ENCODE peak calls at places on chromosomes 6 and 20, in four cellular contexts. One of them, this sample, is unnamed.

GRCh38 chr20:52001999-52002666 is 189.4 kb downstream of the ZFP64 start:
- DNase-seq in CD8-positive, alpha-beta T cell: no peak
- DNase-seq in coronary artery: no peak
- DNase-seq in uterus: no peak
- DNase-seq in this sample: no peak

GRCh38 chr6:112218563-112218962 is 35.8 kb downstream of the LAMA4 start:
- DNase-seq in CD8-positive, alpha-beta T cell: no peak
- DNase-seq in coronary artery: no peak
- DNase-seq in uterus: peak; percentile 74
- DNase-seq in this sample: no peak

GRCh38 chr6:17278289-17279061 is 2.7 kb upstream of the RBM24 start:
- DNase-seq in CD8-positive, alpha-beta T cell: no peak
- DNase-seq in coronary artery: no peak
- DNase-seq in uterus: no peak
- DNase-seq in this sample: no peak

GRCh38 chr6:138882369-138883017 is 86.6 kb downstream of the ECT2L start:
- DNase-seq in CD8-positive, alpha-beta T cell: no peak
- DNase-seq in coronary artery: no peak
- DNase-seq in uterus: no peak
- DNase-seq in this sample: peak; percentile 52

GRCh38 chr6:170284126-170284773 is 6.6 kb downstream of the DLL1 start:
- DNase-seq in CD8-positive, alpha-beta T cell: no peak
- DNase-seq in coronary artery: no peak
- DNase-seq in uterus: no peak
- DNase-seq in this sample: no peak

GRCh38 chr6:36197739-36198221 is 1.2 kb downstream of the BRPF3 start:
- DNase-seq in CD8-positive, alpha-beta T cell: no peak
- DNase-seq in coronary artery: no peak
- DNase-seq in uterus: peak; percentile 31
- DNase-seq in this sample: no peak

GRCh38 chr6:79536615-79536968 is 638 bp downstream of the LCA5 start:
- DNase-seq in CD8-positive, alpha-beta T cell: no peak
- DNase-seq in coronary artery: peak; percentile 70
- DNase-seq in uterus: peak; percentile 50
- DNase-seq in this sample: no peak

GRCh38 chr6:136249336-136249735 is 775 bp downstream of the MTFR2 start:
- DNase-seq in CD8-positive, alpha-beta T cell: no peak
- DNase-seq in coronary artery: no peak
- DNase-seq in uterus: no peak
- DNase-seq in this sample: no peak

GRCh38 chr20:48783533-48784272 is 44.1 kb downstream of the PREX1 start:
- DNase-seq in CD8-positive, alpha-beta T cell: no peak
- DNase-seq in coronary artery: no peak
- DNase-seq in uterus: no peak
- DNase-seq in this sample: no peak

GRCh38 chr20:2234788-2235187 is 61.0 kb upstream of the TGM3 start:
- DNase-seq in CD8-positive, alpha-beta T cell: no peak
- DNase-seq in coronary artery: no peak
- DNase-seq in uterus: no peak
- DNase-seq in this sample: no peak

GRCh38 chr6:44042261-44043035 is 84.8 kb downstream of the MRPL14 start:
- DNase-seq in CD8-positive, alpha-beta T cell: no peak
- DNase-seq in coronary artery: no peak
- DNase-seq in uterus: no peak
- DNase-seq in this sample: no peak

GRCh38 chr6:31715022-31715683 is at the start of gene LY6G6D:
- DNase-seq in CD8-positive, alpha-beta T cell: no peak
- DNase-seq in coronary artery: no peak
- DNase-seq in uterus: no peak
- DNase-seq in this sample: no peak

GRCh38 chr20:2429061-2429460 is 41.5 kb downstream of the SNRPB start:
- DNase-seq in CD8-positive, alpha-beta T cell: no peak
- DNase-seq in coronary artery: no peak
- DNase-seq in uterus: no peak
- DNase-seq in this sample: no peak

GRCh38 chr6:49430866-49431265 is 32.2 kb downstream of the MMUT start:
- DNase-seq in CD8-positive, alpha-beta T cell: no peak
- DNase-seq in coronary artery: no peak
- DNase-seq in uterus: no peak
- DNase-seq in this sample: no peak

GRCh38 chr6:144151010-144151727 is 852 bp downstream of the STX11 start:
- DNase-seq in CD8-positive, alpha-beta T cell: peak; percentile 37
- DNase-seq in coronary artery: no peak
- DNase-seq in uterus: peak; percentile 20
- DNase-seq in this sample: peak; percentile 63

GRCh38 chr20:10925767-10926166 is 252.0 kb upstream of the JAG1 start:
- DNase-seq in CD8-positive, alpha-beta T cell: no peak
- DNase-seq in coronary artery: no peak
- DNase-seq in uterus: no peak
- DNase-seq in this sample: no peak

GRCh38 chr20:62601172-62601571 is 41.1 kb upstream of the SLCO4A1 start:
- DNase-seq in CD8-positive, alpha-beta T cell: no peak
- DNase-seq in coronary artery: no peak
- DNase-seq in uterus: no peak
- DNase-seq in this sample: no peak

GRCh38 chr6:167276772-167277533 is 14.2 kb upstream of the UNC93A start:
- DNase-seq in CD8-positive, alpha-beta T cell: no peak
- DNase-seq in coronary artery: peak; percentile 62
- DNase-seq in uterus: no peak
- DNase-seq in this sample: no peak

GRCh38 chr20:434661-435419 is 26.7 kb downstream of the RBCK1 start:
- DNase-seq in CD8-positive, alpha-beta T cell: no peak
- DNase-seq in coronary artery: no peak
- DNase-seq in uterus: no peak
- DNase-seq in this sample: peak; percentile 10

GRCh38 chr6:110563711-110564110 is 87.3 kb upstream of the SLC22A16 start:
- DNase-seq in CD8-positive, alpha-beta T cell: no peak
- DNase-seq in coronary artery: no peak
- DNase-seq in uterus: no peak
- DNase-seq in this sample: no peak

GRCh38 chr20:36871640-36872570 is 4.0 kb upstream of the TLDC2 start:
- DNase-seq in CD8-positive, alpha-beta T cell: no peak
- DNase-seq in coronary artery: no peak
- DNase-seq in uterus: no peak
- DNase-seq in this sample: no peak

GRCh38 chr6:103273048-103273447 is 1586.7 kb downstream of the HACE1 start:
- DNase-seq in CD8-positive, alpha-beta T cell: no peak
- DNase-seq in coronary artery: no peak
- DNase-seq in uterus: no peak
- DNase-seq in this sample: no peak

GRCh38 chr6:3356824-3357420 is 98.2 kb downstream of the PSMG4 start:
- DNase-seq in CD8-positive, alpha-beta T cell: no peak
- DNase-seq in coronary artery: no peak
- DNase-seq in uterus: no peak
- DNase-seq in this sample: no peak

GRCh38 chr20:24124951-24125650 is 136.5 kb upstream of the GGTLC1 start:
- DNase-seq in CD8-positive, alpha-beta T cell: no peak
- DNase-seq in coronary artery: peak; percentile 29
- DNase-seq in uterus: no peak
- DNase-seq in this sample: no peak

GRCh38 chr20:2771631-2772080 is 28.8 kb downstream of the CPXM1 start:
- DNase-seq in CD8-positive, alpha-beta T cell: no peak
- DNase-seq in coronary artery: no peak
- DNase-seq in uterus: no peak
- DNase-seq in this sample: no peak

DNA sequence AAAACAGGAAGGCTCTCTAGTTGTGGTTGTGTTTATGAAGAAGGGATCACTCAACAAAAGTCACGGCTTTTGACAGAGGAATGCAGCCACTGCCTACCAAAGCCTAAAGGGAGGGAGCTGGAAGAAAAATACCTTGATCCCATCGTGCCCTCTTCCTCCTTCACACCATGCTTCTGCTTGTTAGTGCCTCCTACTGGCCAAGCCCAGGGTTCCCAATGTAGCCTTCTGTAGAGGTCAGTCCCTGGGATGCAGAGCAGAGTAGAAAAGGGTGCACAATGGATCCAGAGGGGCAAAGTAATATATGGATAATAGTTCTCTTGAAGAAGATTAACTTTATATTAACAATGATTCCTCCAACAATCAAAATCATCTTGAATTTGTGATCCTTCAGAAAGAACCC is 293.5 kb upstream of the FERMT1 start:
- DNase-seq in CD8-positive, alpha-beta T cell: no peak
- DNase-seq in coronary artery: no peak
- DNase-seq in uterus: no peak
- DNase-seq in this sample: no peak
- TF ChIP-seq CTCF in CD8-positive, alpha-beta T cell: no peak
- TF ChIP-seq CTCF in coronary artery: no peak
- TF ChIP-seq CTCF in uterus: no peak
- TF ChIP-seq CTCF in this sample: no peak

GRCh38 chr20:42646250-42646649 is 543.5 kb downstream of the PTPRT start:
- DNase-seq in CD8-positive, alpha-beta T cell: no peak
- DNase-seq in coronary artery: no peak
- DNase-seq in uterus: no peak
- DNase-seq in this sample: no peak

GRCh38 chr20:42652261-42652660 is 537.4 kb downstream of the PTPRT start:
- DNase-seq in CD8-positive, alpha-beta T cell: no peak
- DNase-seq in coronary artery: no peak
- DNase-seq in uterus: no peak
- DNase-seq in this sample: no peak

GRCh38 chr20:42656130-42656529 is 533.6 kb downstream of the PTPRT start:
- DNase-seq in CD8-positive, alpha-beta T cell: no peak
- DNase-seq in coronary artery: no peak
- DNase-seq in uterus: no peak
- DNase-seq in this sample: no peak

GRCh38 chr20:42649716-42650115 is 540.0 kb downstream of the PTPRT start:
- DNase-seq in CD8-positive, alpha-beta T cell: no peak
- DNase-seq in coronary artery: no peak
- DNase-seq in uterus: no peak
- DNase-seq in this sample: no peak

DNA sequence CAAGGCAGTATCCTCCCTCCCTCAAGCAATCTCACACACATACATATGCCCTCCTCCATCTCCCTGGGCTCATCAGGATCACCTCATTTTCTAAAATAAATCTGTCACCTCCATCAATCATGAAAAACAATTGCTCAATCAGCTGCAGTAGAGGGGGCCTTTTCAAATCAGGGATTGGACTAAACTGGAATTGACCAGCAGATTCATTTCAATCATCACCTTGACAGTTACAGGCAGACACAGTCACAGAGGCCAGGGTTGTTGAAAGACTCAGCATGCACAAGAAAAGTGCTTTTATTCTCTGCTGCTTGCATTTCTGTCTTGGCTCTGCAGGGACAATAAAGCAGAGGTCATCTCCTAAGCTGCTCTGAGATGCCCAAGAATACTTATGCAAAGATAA is 539.4 kb downstream of the PTPRT start:
- DNase-seq in CD8-positive, alpha-beta T cell: no peak
- DNase-seq in coronary artery: no peak
- DNase-seq in uterus: no peak
- DNase-seq in this sample: no peak
- TF ChIP-seq CTCF in CD8-positive, alpha-beta T cell: no peak
- TF ChIP-seq CTCF in coronary artery: no peak
- TF ChIP-seq CTCF in uterus: no peak
- TF ChIP-seq CTCF in this sample: no peak

DNA sequence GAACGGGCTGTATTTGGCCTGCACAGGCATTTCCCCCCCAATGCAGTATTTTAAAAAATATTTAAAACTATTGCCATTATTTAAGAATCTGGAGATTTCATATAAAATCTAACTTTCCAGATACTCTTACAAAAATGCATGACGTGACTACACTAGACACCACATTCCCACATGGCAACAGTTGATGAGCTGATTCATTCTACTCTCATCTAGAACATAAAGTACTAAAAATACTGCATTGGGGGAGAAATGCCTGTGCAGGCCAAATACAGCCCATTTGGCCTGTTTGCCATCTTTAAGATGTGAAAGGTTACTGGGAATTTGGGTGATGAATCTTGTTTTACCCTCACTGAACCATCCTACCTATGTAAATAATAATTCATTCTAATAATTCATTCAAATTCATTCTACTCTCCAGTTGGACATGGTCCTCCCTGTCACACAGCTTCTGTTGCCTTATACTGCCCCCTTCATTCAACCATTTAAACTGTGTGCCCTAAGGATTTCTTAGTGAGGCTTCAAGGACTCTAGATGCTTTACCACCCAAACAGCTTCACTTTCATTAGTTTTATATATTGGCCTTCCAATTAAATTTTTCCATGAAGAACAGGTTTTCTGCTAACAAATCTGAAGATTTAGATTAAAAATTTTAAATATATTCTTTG is 6.9 kb upstream of the ZSCAN16 start:
- DNase-seq in CD8-positive, alpha-beta T cell: no peak
- DNase-seq in coronary artery: no peak
- DNase-seq in uterus: no peak
- DNase-seq in this sample: no peak
- TF ChIP-seq CTCF in CD8-positive, alpha-beta T cell: no peak
- TF ChIP-seq CTCF in coronary artery: no peak
- TF ChIP-seq CTCF in uterus: no peak
- TF ChIP-seq CTCF in this sample: no peak

DNA sequence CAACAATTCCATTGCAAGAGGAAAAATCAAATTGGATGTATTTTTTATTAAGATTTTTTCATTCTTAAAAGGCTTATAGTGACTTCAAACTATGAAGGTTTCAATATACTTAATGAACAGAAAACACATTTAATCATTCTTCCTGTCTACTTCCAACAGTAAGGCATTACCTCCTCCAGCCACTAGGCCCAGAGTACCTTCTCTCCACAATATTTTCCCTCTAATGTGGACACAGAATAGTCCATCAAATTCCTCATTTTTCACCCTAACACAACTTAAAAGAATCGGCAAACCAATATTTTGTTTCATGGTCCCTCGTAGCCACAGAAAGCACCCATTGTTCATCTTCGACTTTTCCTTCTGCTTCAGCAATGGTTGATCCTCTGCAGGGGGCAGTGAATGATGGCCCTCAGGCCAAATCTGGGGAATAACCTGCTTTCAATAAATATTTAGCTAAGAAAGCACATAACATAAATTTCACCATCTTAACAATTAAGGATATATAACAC is 335.4 kb upstream of the ID4 start:
- DNase-seq in CD8-positive, alpha-beta T cell: no peak
- DNase-seq in coronary artery: no peak
- DNase-seq in uterus: no peak
- DNase-seq in this sample: no peak
- TF ChIP-seq CTCF in CD8-positive, alpha-beta T cell: no peak
- TF ChIP-seq CTCF in coronary artery: no peak
- TF ChIP-seq CTCF in uterus: no peak
- TF ChIP-seq CTCF in this sample: no peak

GRCh38 chr6:89591745-89592144 is 46.8 kb downstream of the LYRM2 start:
- DNase-seq in CD8-positive, alpha-beta T cell: no peak
- DNase-seq in coronary artery: no peak
- DNase-seq in uterus: no peak
- DNase-seq in this sample: no peak
- TF ChIP-seq CTCF in CD8-positive, alpha-beta T cell: no peak
- TF ChIP-seq CTCF in coronary artery: no peak
- TF ChIP-seq CTCF in uterus: no peak
- TF ChIP-seq CTCF in this sample: no peak

GRCh38 chr20:20837574-20838021 is 125.2 kb upstream of the RALGAPA2 start:
- DNase-seq in CD8-positive, alpha-beta T cell: no peak
- DNase-seq in coronary artery: no peak
- DNase-seq in uterus: peak; percentile 21
- DNase-seq in this sample: peak; percentile 58
- TF ChIP-seq CTCF in CD8-positive, alpha-beta T cell: peak; percentile 31
- TF ChIP-seq CTCF in coronary artery: peak; percentile 41
- TF ChIP-seq CTCF in uterus: peak; percentile 51
- TF ChIP-seq CTCF in this sample: peak; percentile 64

GRCh38 chr6:161038229-161039003 is 46.8 kb downstream of the MAP3K4 start:
- DNase-seq in CD8-positive, alpha-beta T cell: no peak
- DNase-seq in coronary artery: no peak
- DNase-seq in uterus: peak; percentile 55
- DNase-seq in this sample: peak; percentile 31
- TF ChIP-seq CTCF in CD8-positive, alpha-beta T cell: no peak
- TF ChIP-seq CTCF in coronary artery: no peak
- TF ChIP-seq CTCF in uterus: no peak
- TF ChIP-seq CTCF in this sample: no peak

This sample was measured in GM10248.